ENCODE peak calls at places on chromosomes 2 and 18, in seven cellular contexts. F is omental fat pad, N is hippocampal formation, M is NCI-H1092 treated with DMSO at 0.1 percent for 48 hours, X is right cardiac atrium, H is KBM-7, B is epithelial cell of esophagus. Q is an unnamed sample.

GRCh38 chr2:70647873-70648481 is 94.4 kb upstream of the TGFA start:
- DNase-seq in F (peak), N (peak), M (peak), X (peak), H (peak), B (peak), Q (no peak)

GRCh38 chr2:1625281-1626001 is 118.9 kb downstream of the PXDN start:
- DNase-seq in F (no peak), N (no peak), M (no peak), X (no peak), H (no peak), B (peak), Q (no peak)

GRCh38 chr18:51110073-51110797 is 80.2 kb downstream of the SMAD4 start:
- DNase-seq in F (peak), N (no peak), M (peak), X (peak), H (peak), B (peak), Q (no peak)

GRCh38 chr2:25398534-25398933 is 56.8 kb upstream of the DNMT3A start:
- DNase-seq in F (no peak), N (no peak), M (no peak), X (no peak), H (no peak), B (no peak), Q (no peak)

GRCh38 chr2:150526827-150527226 is 39.4 kb upstream of the RND3 start:
- DNase-seq in F (no peak), N (no peak), M (no peak), X (no peak), H (no peak), B (peak), Q (no peak)

GRCh38 chr18:59268722-59269562 is 4.3 kb downstream of the RAX start:
- DNase-seq in F (no peak), N (no peak), M (peak), X (peak), H (peak), B (peak), Q (peak)

GRCh38 chr2:197092431-197092830 is 165.9 kb upstream of the PGAP1 start:
- DNase-seq in F (no peak), N (no peak), M (peak), X (no peak), H (no peak), B (no peak), Q (no peak)

GRCh38 chr18:61606068-61606660 is 272.9 kb downstream of the CDH20 start:
- DNase-seq in F (no peak), N (no peak), M (no peak), X (peak), H (no peak), B (peak), Q (no peak)

GRCh38 chr2:71609958-71610357 is 156.6 kb downstream of the DYSF start:
- DNase-seq in F (peak), N (peak), M (no peak), X (no peak), H (peak), B (peak), Q (no peak)

GRCh38 chr18:77560334-77560970 is 310.8 kb downstream of the GALR1 start:
- DNase-seq in F (no peak), N (no peak), M (no peak), X (no peak), H (no peak), B (no peak), Q (peak)

GRCh38 chr18:7772496-7772861 is 205.4 kb downstream of the PTPRM start:
- DNase-seq in F (no peak), N (no peak), M (no peak), X (no peak), H (no peak), B (no peak), Q (no peak)

GRCh38 chr2:111149882-111150455 is 29.3 kb downstream of the BCL2L11 start:
- DNase-seq in F (no peak), N (no peak), M (no peak), X (no peak), H (no peak), B (no peak), Q (no peak)

GRCh38 chr2:48600917-48601316 is 16.7 kb upstream of the GTF2A1L start:
- DNase-seq in F (no peak), N (no peak), M (no peak), X (no peak), H (no peak), B (peak), Q (no peak)

GRCh38 chr2:98477036-98477435 is 32.4 kb downstream of the INPP4A start:
- DNase-seq in F (no peak), N (no peak), M (no peak), X (no peak), H (no peak), B (no peak), Q (no peak)

GRCh38 chr2:172516299-172516698 is 39.6 kb upstream of the PDK1 start:
- DNase-seq in F (no peak), N (no peak), M (no peak), X (no peak), H (peak), B (peak), Q (no peak)

GRCh38 chr2:231467613-231468525 is 3.6 kb upstream of the NCL start:
- DNase-seq in F (no peak), N (no peak), M (no peak), X (no peak), H (no peak), B (no peak), Q (no peak)

GRCh38 chr2:217667545-217667944 is 335.2 kb downstream of the TNS1 start:
- DNase-seq in F (no peak), N (no peak), M (no peak), X (no peak), H (no peak), B (no peak), Q (no peak)

GRCh38 chr2:108971661-108972566 is 17.1 kb downstream of the EDAR start:
- DNase-seq in F (no peak), N (no peak), M (no peak), X (no peak), H (no peak), B (peak), Q (no peak)

GRCh38 chr2:16649353-16650286 is 16.0 kb downstream of the CYRIA start:
- DNase-seq in F (no peak), N (no peak), M (no peak), X (no peak), H (no peak), B (peak), Q (no peak)

GRCh38 chr18:58213931-58214431 is 170.0 kb downstream of the NEDD4L start:
- DNase-seq in F (no peak), N (no peak), M (no peak), X (no peak), H (no peak), B (no peak), Q (peak)